ENCODE peak calls at places on chromosomes 12 and 14, in nine cellular contexts. A is HCT116, J is lower leg skin, L is IMR-90, B is uterus, I is HepG2, P is GM12891, Z is transverse colon, O is gastrocnemius medialis. N is an unnamed sample.
A peak's percentile ranks its signal among the peaks of the same experiment; 100 is the strongest.

GRCh38 chr14:23624830-23625404 is 11.2 kb upstream of the DHRS2 start:
- DNase-seq in A (peak; percentile 10), J (no peak), L (no peak), B (no peak), I (no peak), P (no peak), Z (no peak), O (no peak), N (no peak)

GRCh38 chr12:88432536-88433462 is 147.5 kb downstream of the KITLG start:
- DNase-seq in A (no peak), J (no peak), L (peak; percentile 46), B (peak; percentile 29), I (no peak), P (no peak), Z (no peak), O (no peak), N (no peak)

GRCh38 chr14:68780358-68781160 is 12.3 kb downstream of the ZFP36L1 start:
- DNase-seq in A (no peak), J (peak; percentile 89), L (peak; percentile 62), B (peak; percentile 84), I (no peak), P (no peak), Z (peak; percentile 68), O (peak; percentile 68), N (no peak)

GRCh38 chr14:94638330-94638729 is 26.1 kb downstream of the SERPINA3 start:
- DNase-seq in A (no peak), J (peak; percentile 29), L (peak; percentile 11), B (no peak), I (no peak), P (no peak), Z (no peak), O (no peak), N (no peak)

GRCh38 chr12:47904647-47905312 is at the start of gene VDR:
- DNase-seq in A (peak; percentile 87), J (peak; percentile 95), L (peak; percentile 65), B (peak; percentile 74), I (peak; percentile 28), P (peak; percentile 85), Z (peak; percentile 88), O (peak; percentile 74), N (peak; percentile 88)

GRCh38 chr12:53601296-53601847 is 24.8 kb downstream of the ATF7 start:
- DNase-seq in A (no peak), J (no peak), L (no peak), B (no peak), I (no peak), P (no peak), Z (no peak), O (no peak), N (no peak)

GRCh38 chr12:76037130-76038105 is 5.8 kb upstream of the PHLDA1 start:
- DNase-seq in A (no peak), J (no peak), L (peak; percentile 87), B (no peak), I (peak; percentile 77), P (no peak), Z (no peak), O (no peak), N (no peak)

GRCh38 chr12:18872770-18873169 is 134.9 kb downstream of the CAPZA3 start:
- DNase-seq in A (no peak), J (no peak), L (no peak), B (no peak), I (no peak), P (no peak), Z (no peak), O (no peak), N (no peak)

GRCh38 chr12:112164326-112164660 is 38.9 kb downstream of the TRAFD1 start:
- DNase-seq in A (no peak), J (no peak), L (no peak), B (no peak), I (no peak), P (no peak), Z (no peak), O (no peak), N (no peak)

GRCh38 chr14:105473033-105473676 is 1.5 kb upstream of the CRIP2 start:
- DNase-seq in A (no peak), J (no peak), L (no peak), B (no peak), I (no peak), P (no peak), Z (no peak), O (no peak), N (no peak)

GRCh38 chr14:105473677-105474477 is 744 bp upstream of the CRIP2 start:
- DNase-seq in A (peak; percentile 66), J (peak; percentile 96), L (peak; percentile 78), B (peak; percentile 89), I (peak; percentile 77), P (peak; percentile 79), Z (peak; percentile 75), O (peak; percentile 58), N (no peak)

GRCh38 chr14:105475269-105475915 is 771 bp downstream of the CRIP2 start:
- DNase-seq in A (no peak), J (peak; percentile 94), L (peak; percentile 9), B (peak; percentile 54), I (no peak), P (no peak), Z (no peak), O (no peak), N (no peak)

GRCh38 chr14:105475916-105476845 is 1.6 kb downstream of the CRIP2 start:
- DNase-seq in A (no peak), J (peak; percentile 90), L (peak; percentile 18), B (peak; percentile 52), I (peak; percentile 57), P (no peak), Z (no peak), O (peak; percentile 46), N (no peak)

GRCh38 chr14:105474478-105475268 is at the start of gene CRIP2:
- DNase-seq in A (no peak), J (no peak), L (peak; percentile 10), B (peak; percentile 47), I (no peak), P (peak; percentile 81), Z (no peak), O (no peak), N (peak; percentile 80)
- TF ChIP-seq POLR2A in A (no peak), J (no peak), L (no peak), B (peak; percentile 42), I (peak; percentile 45), P (no peak), Z (no peak), O (peak; percentile 32), N (no peak)

DNA sequence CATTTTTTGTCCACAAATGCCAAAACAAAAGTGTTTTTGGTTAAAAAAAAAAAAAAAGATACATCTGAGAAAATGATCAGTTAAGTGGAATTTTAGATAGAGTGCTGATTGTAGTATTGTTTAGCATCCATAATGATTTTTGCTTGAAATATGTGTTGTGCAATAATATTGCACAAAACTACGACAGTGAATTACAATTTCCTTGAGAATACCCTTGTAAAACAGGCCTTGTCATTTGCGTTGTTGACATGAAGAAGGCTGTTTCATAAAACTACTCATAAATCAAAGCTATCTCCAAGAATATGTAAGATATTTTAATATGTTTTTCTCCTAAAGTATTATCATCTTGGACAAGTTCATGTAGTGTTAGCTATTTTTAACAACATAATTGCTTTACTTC is 1077.0 kb downstream of the LRFN5 start:
- DNase-seq in A (no peak), J (no peak), L (peak; percentile 2), B (no peak), I (no peak), P (no peak), Z (no peak), O (no peak), N (no peak)
- TF ChIP-seq POLR2A in A (no peak), J (no peak), L (no peak), B (no peak), I (no peak), P (no peak), Z (no peak), O (no peak), N (no peak)

GRCh38 chr14:92386637-92387036 is 63.7 kb downstream of the SLC24A4 start:
- DNase-seq in A (no peak), J (no peak), L (no peak), B (no peak), I (peak; percentile 77), P (no peak), Z (no peak), O (no peak), N (no peak)
- TF ChIP-seq POLR2A in A (no peak), J (no peak), L (no peak), B (no peak), I (no peak), P (no peak), Z (no peak), O (no peak), N (no peak)

GRCh38 chr12:123457980-123458779 is at the start of gene SNRNP35:
- DNase-seq in A (peak; percentile 68), J (peak; percentile 95), L (peak; percentile 74), B (peak; percentile 82), I (peak; percentile 74), P (peak; percentile 52), Z (peak; percentile 85), O (peak; percentile 71), N (peak; percentile 69)
- TF ChIP-seq POLR2A in A (peak; percentile 57), J (no peak), L (peak; percentile 29), B (no peak), I (peak; percentile 69), P (peak; percentile 77), Z (peak; percentile 55), O (peak; percentile 55), N (peak; percentile 89)

GRCh38 chr14:88554458-88555286 is at the start of gene PTPN21:
- DNase-seq in A (no peak), J (peak; percentile 95), L (peak; percentile 64), B (peak; percentile 83), I (peak; percentile 43), P (peak; percentile 42), Z (peak; percentile 84), O (peak; percentile 72), N (peak; percentile 37)
- TF ChIP-seq POLR2A in A (peak; percentile 27), J (no peak), L (peak; percentile 73), B (peak; percentile 45), I (no peak), P (no peak), Z (peak; percentile 55), O (peak; percentile 58), N (no peak)

DNA sequence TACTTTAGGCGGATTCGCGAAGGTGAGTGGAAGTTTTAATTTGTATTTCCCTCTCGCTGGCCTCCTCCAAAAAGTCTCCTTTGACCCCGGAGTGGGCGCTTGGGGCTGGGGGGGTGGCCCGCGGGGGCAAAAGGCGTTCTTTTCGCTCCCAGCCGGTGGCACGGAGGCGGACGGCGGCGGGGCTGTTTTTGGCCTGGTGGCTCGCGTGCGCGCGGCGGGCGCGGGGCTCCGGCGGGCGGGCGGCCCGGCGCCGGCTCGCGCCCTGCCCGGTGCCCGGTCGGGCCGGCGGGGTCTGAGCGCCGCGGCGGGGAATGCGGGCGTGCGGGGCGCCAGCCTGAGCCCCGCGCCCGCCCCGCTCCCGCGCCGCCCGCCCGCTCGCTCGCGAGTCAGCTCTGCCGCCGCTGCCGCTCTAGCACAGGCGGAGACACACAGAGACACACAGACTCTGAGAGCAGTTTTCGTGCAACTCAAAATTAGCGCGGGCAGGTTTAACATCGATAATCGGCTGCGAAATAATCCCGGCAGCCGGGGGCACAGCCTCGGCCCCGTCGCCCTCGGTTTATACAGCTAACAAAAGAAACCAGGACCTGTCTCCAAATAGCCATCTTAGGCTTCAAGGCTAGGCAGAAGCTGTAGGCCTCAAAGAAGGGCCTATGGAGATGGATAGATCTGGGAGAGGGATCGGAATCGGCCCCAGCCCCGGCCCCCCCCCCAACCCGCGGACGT is 773 bp downstream of the ARID2 start:
- DNase-seq in A (no peak), J (peak; percentile 88), L (peak; percentile 43), B (peak; percentile 47), I (no peak), P (no peak), Z (peak; percentile 52), O (peak; percentile 30), N (no peak)
- TF ChIP-seq POLR2A in A (no peak), J (no peak), L (no peak), B (no peak), I (peak; percentile 44), P (no peak), Z (no peak), O (no peak), N (peak; percentile 42)

N was measured in GM12892.